ENCODE peak calls at places on chromosomes 13 and 19, in four cellular contexts. One of them, this sample, is unnamed.

GRCh38 chr13:19601749-19602725 is 31.4 kb upstream of the MPHOSPH8 start:
- DNase-seq in H9: peak; percentile 64
- DNase-seq in IMR-90: peak; percentile 27
- DNase-seq in H1: peak; percentile 80
- DNase-seq in this sample: peak; percentile 71

GRCh38 chr13:36673838-36674326 is at the start of gene SERTM1:
- DNase-seq in IMR-90: no peak
- DNase-seq in H1: peak; percentile 81
- DNase-seq in H9: peak; percentile 86
- DNase-seq in this sample: peak; percentile 77

GRCh38 chr19:6233827-6234511 is 45.8 kb downstream of the MLLT1 start:
- DNase-seq in H9: no peak
- DNase-seq in H1: no peak
- DNase-seq in IMR-90: no peak
- DNase-seq in this sample: no peak

GRCh38 chr19:42246143-42246868 is 3.9 kb upstream of the GSK3A start:
- DNase-seq in IMR-90: peak; percentile 83
- DNase-seq in H1: peak; percentile 77
- DNase-seq in H9: peak; percentile 74
- DNase-seq in this sample: peak; percentile 82

GRCh38 chr13:42746846-42747245 is 34.5 kb upstream of the FAM216B start:
- DNase-seq in IMR-90: peak; percentile 58
- DNase-seq in H9: no peak
- DNase-seq in H1: no peak
- DNase-seq in this sample: no peak

GRCh38 chr19:45798995-45799517 is 6.4 kb upstream of the DMWD start:
- DNase-seq in H1: peak; percentile 83
- DNase-seq in IMR-90: peak; percentile 83
- DNase-seq in H9: peak; percentile 72
- DNase-seq in this sample: peak; percentile 54

GRCh38 chr13:80040977-80041310 is 300.0 kb downstream of the SPRY2 start:
- DNase-seq in H9: no peak
- DNase-seq in IMR-90: no peak
- DNase-seq in H1: no peak
- DNase-seq in this sample: no peak

GRCh38 chr13:49690133-49690989 is 925 bp downstream of the EBPL start:
- DNase-seq in H9: no peak
- DNase-seq in IMR-90: peak; percentile 87
- DNase-seq in H1: no peak
- DNase-seq in this sample: peak; percentile 3

GRCh38 chr13:24270639-24271131 is 38.7 kb upstream of the C1QTNF9 start:
- DNase-seq in IMR-90: peak; percentile 47
- DNase-seq in H9: no peak
- DNase-seq in H1: no peak
- DNase-seq in this sample: peak; percentile 14

GRCh38 chr19:47124937-47125668 is 5.5 kb upstream of the SAE1 start:
- DNase-seq in IMR-90: peak; percentile 78
- DNase-seq in H9: peak; percentile 69
- DNase-seq in H1: no peak
- DNase-seq in this sample: peak; percentile 93

GRCh38 chr19:43784981-43785808 is 4.4 kb upstream of the KCNN4 start:
- DNase-seq in H1: peak; percentile 64
- DNase-seq in H9: peak; percentile 73
- DNase-seq in IMR-90: peak; percentile 67
- DNase-seq in this sample: peak; percentile 84

GRCh38 chr19:14536926-14537692 is 7.7 kb downstream of the TECR start:
- DNase-seq in IMR-90: no peak
- DNase-seq in H1: peak; percentile 87
- DNase-seq in H9: peak; percentile 98
- DNase-seq in this sample: peak; percentile 99

GRCh38 chr19:4791183-4792018 is at the start of gene FEM1A:
- DNase-seq in IMR-90: peak; percentile 100
- DNase-seq in H1: peak; percentile 99
- DNase-seq in H9: peak; percentile 100
- DNase-seq in this sample: peak; percentile 100
- H4K8ac ChIP-seq in IMR-90: no peak within 1 kb of the TSS
- H4K8ac ChIP-seq in H1: peak within 1 kb of the TSS; percentile 99
- H4K8ac ChIP-seq in H9: no peak within 1 kb of the TSS
- H4K8ac ChIP-seq in this sample: no peak within 1 kb of the TSS

DNA sequence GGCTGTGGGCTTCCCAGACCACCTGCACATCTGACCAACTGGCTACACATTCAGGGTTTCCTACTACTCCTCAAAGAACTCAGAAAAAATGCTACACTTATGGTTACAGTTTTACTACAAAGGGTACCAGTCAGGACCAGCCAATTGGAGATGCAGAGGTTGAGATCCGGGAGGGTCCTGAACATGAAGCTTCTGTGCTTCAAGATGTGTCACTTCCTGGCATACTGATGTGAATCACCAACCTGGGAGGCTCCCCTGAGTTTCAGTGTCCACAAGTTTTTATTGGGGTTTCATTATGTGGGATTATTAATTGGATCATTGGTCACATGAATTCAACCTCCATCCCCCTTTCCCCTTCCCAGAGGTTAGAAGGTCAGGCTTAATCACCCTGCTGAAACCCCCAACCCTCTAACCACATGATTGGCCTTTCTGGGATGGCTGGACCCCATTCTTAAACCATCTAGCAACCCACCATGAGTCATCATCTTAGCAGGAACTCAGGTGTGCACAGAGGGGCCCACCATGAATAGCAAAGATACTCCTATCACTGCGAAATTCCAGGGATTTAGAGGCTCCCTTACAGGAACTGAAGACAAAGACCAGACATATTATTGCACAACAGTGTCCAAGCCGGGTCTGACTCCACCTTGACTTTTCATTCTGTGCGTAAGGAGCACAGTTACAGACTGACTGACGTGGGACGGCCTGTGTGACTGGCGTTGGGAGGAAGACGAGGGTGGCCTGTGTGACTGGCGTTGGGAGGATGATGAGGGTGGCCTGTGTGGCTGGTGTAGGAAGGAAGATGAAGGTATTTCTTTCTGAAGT is 90.7 kb downstream of the ATP8A2 start:
- DNase-seq in IMR-90: no peak
- DNase-seq in H1: no peak
- DNase-seq in H9: no peak
- DNase-seq in this sample: peak; percentile 14
- H3K56ac ChIP-seq in IMR-90: no peak overlapping the region
- H3K56ac ChIP-seq in H1: no peak overlapping the region
- H3K56ac ChIP-seq in H9: no peak overlapping the region
- H3K56ac ChIP-seq in this sample: no peak overlapping the region

GRCh38 chr19:10874019-10874418 is 2.7 kb downstream of the CARM1 start:
- DNase-seq in H1: no peak
- DNase-seq in IMR-90: no peak
- DNase-seq in H9: no peak
- DNase-seq in this sample: no peak

GRCh38 chr19:10878253-10878652 is 6.9 kb downstream of the CARM1 start:
- DNase-seq in IMR-90: no peak
- DNase-seq in H9: no peak
- DNase-seq in H1: no peak
- DNase-seq in this sample: no peak

GRCh38 chr19:10871711-10872550 is 578 bp downstream of the CARM1 start:
- DNase-seq in H1: no peak
- DNase-seq in H9: no peak
- DNase-seq in IMR-90: no peak
- DNase-seq in this sample: no peak

GRCh38 chr19:10872551-10873107 is 1.3 kb downstream of the CARM1 start:
- DNase-seq in H1: no peak
- DNase-seq in H9: no peak
- DNase-seq in IMR-90: no peak
- DNase-seq in this sample: no peak

DNA sequence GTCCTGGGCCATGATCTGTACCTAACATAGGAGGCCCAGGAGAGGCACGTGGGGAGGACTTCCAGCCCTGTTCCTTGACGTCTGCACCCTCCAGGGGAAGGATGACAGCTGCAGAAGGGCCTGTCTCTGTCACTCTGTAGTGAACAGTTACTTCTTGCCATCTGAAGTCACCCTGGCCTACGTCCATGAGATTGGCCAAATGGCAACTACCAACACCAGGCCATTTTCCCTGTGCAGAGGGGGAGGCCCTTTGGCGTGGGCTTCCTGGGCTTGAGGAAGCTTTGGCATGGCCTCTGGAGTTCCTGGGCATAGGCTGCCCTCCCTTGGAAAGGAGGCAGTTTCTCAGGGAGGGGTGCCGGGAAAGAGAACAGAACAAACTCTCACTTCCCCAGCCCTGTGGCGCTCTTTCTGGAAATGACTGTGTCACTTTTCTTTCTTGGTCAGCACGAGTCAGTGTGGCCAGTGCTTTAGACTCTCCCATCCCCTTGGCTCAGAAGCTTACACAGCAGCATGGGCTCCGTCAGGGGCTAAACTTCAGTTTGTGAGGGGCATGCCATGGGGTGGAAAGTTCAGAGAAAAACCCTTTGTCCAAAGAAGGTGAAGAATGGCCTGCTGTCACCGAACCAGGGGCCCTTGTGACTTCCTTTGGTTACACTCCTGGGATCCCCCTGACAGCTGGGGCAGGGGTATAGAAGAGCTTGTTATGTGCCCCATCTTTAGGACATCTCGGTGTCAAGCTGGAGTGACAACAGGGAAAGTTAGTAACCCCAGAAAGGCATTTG is 5.3 kb downstream of the CARM1 start:
- DNase-seq in IMR-90: no peak
- DNase-seq in H9: no peak
- DNase-seq in H1: no peak
- DNase-seq in this sample: no peak
- H3K4me1 ChIP-seq in IMR-90: peaks cover 3% of the 10 kb centered on the region
- H3K4me1 ChIP-seq in H9: peaks cover 6% of the 10 kb centered on the region
- H3K4me1 ChIP-seq in H1: peaks cover 15% of the 10 kb centered on the region
- H3K4me1 ChIP-seq in this sample: peaks cover 9% of the 10 kb centered on the region

GRCh38 chr19:58386576-58387337 is at the start of gene RPS5:
- DNase-seq in H1: peak; percentile 93
- DNase-seq in H9: peak; percentile 98
- DNase-seq in IMR-90: peak; percentile 99
- DNase-seq in this sample: peak; percentile 99

GRCh38 chr19:58382997-58383603 is 2.3 kb upstream of the ZNF837 start:
- DNase-seq in IMR-90: no peak
- DNase-seq in H1: no peak
- DNase-seq in H9: peak; percentile 24
- DNase-seq in this sample: no peak

GRCh38 chr19:58387338-58388174 is 487 bp downstream of the RPS5 start:
- DNase-seq in IMR-90: no peak
- DNase-seq in H9: no peak
- DNase-seq in H1: no peak
- DNase-seq in this sample: peak; percentile 35

GRCh38 chr19:58386166-58386575 is 898 bp upstream of the RPS5 start:
- DNase-seq in H9: peak; percentile 25
- DNase-seq in IMR-90: no peak
- DNase-seq in H1: no peak
- DNase-seq in this sample: no peak

GRCh38 chr19:58385313-58386165 is 1.5 kb upstream of the RPS5 start:
- DNase-seq in IMR-90: no peak
- DNase-seq in H1: no peak
- DNase-seq in H9: peak; percentile 31
- DNase-seq in this sample: no peak
- H4K8ac ChIP-seq in IMR-90: peak overlapping the region; percentile 93
- H4K8ac ChIP-seq in H1: peak overlapping the region; percentile 99
- H4K8ac ChIP-seq in H9: no peak overlapping the region
- H4K8ac ChIP-seq in this sample: no peak overlapping the region

DNA sequence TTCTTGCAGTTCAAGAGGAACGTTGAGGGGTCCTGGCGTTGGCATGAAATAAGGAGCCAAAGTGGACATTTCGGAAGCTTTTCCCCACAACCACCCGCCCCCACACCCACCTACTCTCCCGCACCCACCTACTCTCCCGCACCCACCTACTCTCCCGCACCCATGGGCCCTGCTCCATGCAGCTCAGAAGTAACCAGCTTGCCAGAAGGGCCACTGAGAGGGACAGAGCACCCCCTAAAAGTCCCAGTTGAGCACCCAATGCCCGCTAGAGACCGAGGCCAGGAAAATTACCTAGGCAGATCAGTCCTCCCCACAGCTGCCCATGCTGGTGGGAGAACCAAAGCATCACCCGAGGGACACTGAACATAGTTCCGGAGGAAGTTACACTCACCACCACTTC is 11.8 kb downstream of the VSTM2B start:
- DNase-seq in IMR-90: no peak
- DNase-seq in H9: no peak
- DNase-seq in H1: peak; percentile 30
- DNase-seq in this sample: no peak
- H3K56ac ChIP-seq in IMR-90: no peak overlapping the region
- H3K56ac ChIP-seq in H9: no peak overlapping the region
- H3K56ac ChIP-seq in H1: no peak overlapping the region
- H3K56ac ChIP-seq in this sample: no peak overlapping the region

GRCh38 chr13:93652942-93653341 is 426.3 kb downstream of the GPC6 start:
- DNase-seq in H9: no peak
- DNase-seq in IMR-90: no peak
- DNase-seq in H1: no peak
- DNase-seq in this sample: no peak
- H3K4me1 ChIP-seq in H9: no peaks in the 10 kb centered on the region
- H3K4me1 ChIP-seq in IMR-90: no peaks in the 10 kb centered on the region
- H3K4me1 ChIP-seq in H1: no peaks in the 10 kb centered on the region
- H3K4me1 ChIP-seq in this sample: no peaks in the 10 kb centered on the region

GRCh38 chr13:33543631-33544030 is 258.1 kb upstream of the STARD13 start:
- DNase-seq in H9: no peak
- DNase-seq in IMR-90: no peak
- DNase-seq in H1: no peak
- DNase-seq in this sample: peak; percentile 26
- H4K8ac ChIP-seq in H9: no peak overlapping the region
- H4K8ac ChIP-seq in IMR-90: peak overlapping the region; percentile 85
- H4K8ac ChIP-seq in H1: no peak overlapping the region
- H4K8ac ChIP-seq in this sample: no peak overlapping the region

GRCh38 chr13:113483504-113484287 is 6.8 kb downstream of the DCUN1D2 start:
- DNase-seq in H1: no peak
- DNase-seq in H9: no peak
- DNase-seq in IMR-90: no peak
- DNase-seq in this sample: no peak
- H3K56ac ChIP-seq in H1: no peak overlapping the region
- H3K56ac ChIP-seq in H9: no peak overlapping the region
- H3K56ac ChIP-seq in IMR-90: no peak overlapping the region
- H3K56ac ChIP-seq in this sample: no peak overlapping the region

DNA sequence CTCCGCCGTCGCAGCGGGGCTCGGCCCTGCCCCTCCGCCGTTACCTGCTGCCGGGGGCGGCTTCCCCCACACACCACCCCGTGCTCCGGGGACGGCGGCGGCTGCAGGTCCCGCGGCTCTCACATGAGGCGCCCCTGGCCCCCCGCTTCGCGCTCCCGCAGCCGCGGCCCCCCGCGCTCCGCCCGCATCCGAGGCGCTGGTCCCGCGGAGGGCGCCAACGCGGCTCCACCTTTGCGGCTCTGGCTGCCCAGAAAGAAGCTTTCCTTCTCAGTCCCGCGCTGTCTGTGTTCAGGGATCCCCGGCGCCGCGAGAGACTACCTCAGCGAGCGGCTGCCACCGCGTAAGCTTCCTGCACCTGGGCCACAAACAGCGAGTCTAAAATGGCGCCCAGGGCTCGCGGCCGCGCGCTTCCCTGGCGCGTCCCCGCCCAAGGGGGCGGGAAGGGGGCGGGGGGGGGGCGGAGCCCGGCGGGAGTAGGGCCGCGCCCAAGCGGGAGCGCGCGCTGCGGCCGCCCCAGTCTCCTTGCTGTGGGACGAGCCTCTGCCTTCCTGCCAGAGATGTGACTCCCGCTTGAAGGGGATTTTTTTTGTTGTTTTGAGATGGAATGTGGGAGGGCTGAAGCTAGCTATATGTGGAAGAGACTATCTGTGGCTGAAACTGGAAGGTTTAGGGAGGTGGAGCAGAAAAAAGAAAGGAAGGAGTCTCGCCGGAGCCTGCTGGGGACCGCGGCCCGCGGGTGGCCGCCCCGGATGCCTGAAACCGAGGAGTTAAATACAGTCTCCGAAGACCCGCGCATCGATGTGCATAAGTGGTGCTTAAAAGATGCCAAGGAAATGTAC is at the start of gene FBXL3:
- DNase-seq in H9: peak; percentile 90
- DNase-seq in H1: peak; percentile 84
- DNase-seq in IMR-90: peak; percentile 94
- DNase-seq in this sample: peak; percentile 95
- H3K4me1 ChIP-seq in H9: peaks cover 5% of the 10 kb centered on the region
- H3K4me1 ChIP-seq in H1: peaks cover 3% of the 10 kb centered on the region
- H3K4me1 ChIP-seq in IMR-90: peaks cover 12% of the 10 kb centered on the region
- H3K4me1 ChIP-seq in this sample: peaks cover 8% of the 10 kb centered on the region